ENCODE peak calls at places on chromosome 17, in five cellular contexts. One of them, this sample, is unnamed.

GRCh38 chr17:74201250-74201649 is 2.2 kb upstream of the RPL38 start:
- DNase-seq in astrocyte of the cerebellum: no peak
- DNase-seq in anterior cingulate cortex: peak
- DNase-seq in OCI-LY7: no peak
- DNase-seq in activated naive CD4-positive, alpha-beta T cell treated with anti-CD3 and anti-CD28 coated beads, Interleukin-2, amount 50 U/mL, for 16 hours: no peak
- DNase-seq in this sample: no peak

GRCh38 chr17:46195217-46195855 is 2.1 kb upstream of the KANSL1 start:
- DNase-seq in astrocyte of the cerebellum: no peak
- DNase-seq in anterior cingulate cortex: no peak
- DNase-seq in OCI-LY7: no peak
- DNase-seq in activated naive CD4-positive, alpha-beta T cell treated with anti-CD3 and anti-CD28 coated beads, Interleukin-2, amount 50 U/mL, for 16 hours: no peak
- DNase-seq in this sample: no peak

GRCh38 chr17:21303441-21304065 is 19.0 kb downstream of the MAP2K3 start:
- DNase-seq in astrocyte of the cerebellum: no peak
- DNase-seq in anterior cingulate cortex: no peak
- DNase-seq in OCI-LY7: no peak
- DNase-seq in activated naive CD4-positive, alpha-beta T cell treated with anti-CD3 and anti-CD28 coated beads, Interleukin-2, amount 50 U/mL, for 16 hours: peak
- DNase-seq in this sample: no peak

GRCh38 chr17:1056761-1057160 is 59.8 kb downstream of the TIMM22 start:
- DNase-seq in astrocyte of the cerebellum: no peak
- DNase-seq in anterior cingulate cortex: no peak
- DNase-seq in OCI-LY7: no peak
- DNase-seq in activated naive CD4-positive, alpha-beta T cell treated with anti-CD3 and anti-CD28 coated beads, Interleukin-2, amount 50 U/mL, for 16 hours: no peak
- DNase-seq in this sample: no peak

GRCh38 chr17:68035131-68035522 is 408 bp upstream of the KPNA2 start:
- DNase-seq in astrocyte of the cerebellum: no peak
- DNase-seq in anterior cingulate cortex: peak
- DNase-seq in OCI-LY7: peak
- DNase-seq in activated naive CD4-positive, alpha-beta T cell treated with anti-CD3 and anti-CD28 coated beads, Interleukin-2, amount 50 U/mL, for 16 hours: peak
- DNase-seq in this sample: no peak

GRCh38 chr17:80477647-80478478 is 1.5 kb upstream of the NPTX1 start:
- DNase-seq in astrocyte of the cerebellum: no peak
- DNase-seq in anterior cingulate cortex: peak
- DNase-seq in OCI-LY7: no peak
- DNase-seq in activated naive CD4-positive, alpha-beta T cell treated with anti-CD3 and anti-CD28 coated beads, Interleukin-2, amount 50 U/mL, for 16 hours: peak
- DNase-seq in this sample: no peak

GRCh38 chr17:75828051-75828400 is 16.2 kb downstream of the UNC13D start:
- DNase-seq in astrocyte of the cerebellum: no peak
- DNase-seq in anterior cingulate cortex: no peak
- DNase-seq in OCI-LY7: no peak
- DNase-seq in activated naive CD4-positive, alpha-beta T cell treated with anti-CD3 and anti-CD28 coated beads, Interleukin-2, amount 50 U/mL, for 16 hours: no peak
- DNase-seq in this sample: no peak

GRCh38 chr17:53629188-53629587 is 193.5 kb upstream of the KIF2B start:
- DNase-seq in astrocyte of the cerebellum: no peak
- DNase-seq in anterior cingulate cortex: no peak
- DNase-seq in OCI-LY7: no peak
- DNase-seq in activated naive CD4-positive, alpha-beta T cell treated with anti-CD3 and anti-CD28 coated beads, Interleukin-2, amount 50 U/mL, for 16 hours: no peak
- DNase-seq in this sample: no peak

GRCh38 chr17:21425736-21426135 is 49.6 kb downstream of the KCNJ12 start:
- DNase-seq in astrocyte of the cerebellum: no peak
- DNase-seq in anterior cingulate cortex: no peak
- DNase-seq in OCI-LY7: no peak
- DNase-seq in activated naive CD4-positive, alpha-beta T cell treated with anti-CD3 and anti-CD28 coated beads, Interleukin-2, amount 50 U/mL, for 16 hours: no peak
- DNase-seq in this sample: no peak

GRCh38 chr17:72474740-72475477 is 354.1 kb downstream of the SOX9 start:
- DNase-seq in astrocyte of the cerebellum: no peak
- DNase-seq in anterior cingulate cortex: no peak
- DNase-seq in OCI-LY7: no peak
- DNase-seq in activated naive CD4-positive, alpha-beta T cell treated with anti-CD3 and anti-CD28 coated beads, Interleukin-2, amount 50 U/mL, for 16 hours: no peak
- DNase-seq in this sample: no peak

GRCh38 chr17:35745246-35745645 is 7.8 kb downstream of the GAS2L2 start:
- DNase-seq in astrocyte of the cerebellum: no peak
- DNase-seq in anterior cingulate cortex: no peak
- DNase-seq in OCI-LY7: no peak
- DNase-seq in activated naive CD4-positive, alpha-beta T cell treated with anti-CD3 and anti-CD28 coated beads, Interleukin-2, amount 50 U/mL, for 16 hours: no peak
- DNase-seq in this sample: no peak

GRCh38 chr17:51528116-51528515 is 267.8 kb downstream of the UTP18 start:
- DNase-seq in astrocyte of the cerebellum: no peak
- DNase-seq in anterior cingulate cortex: no peak
- DNase-seq in OCI-LY7: no peak
- DNase-seq in activated naive CD4-positive, alpha-beta T cell treated with anti-CD3 and anti-CD28 coated beads, Interleukin-2, amount 50 U/mL, for 16 hours: no peak
- DNase-seq in this sample: no peak

GRCh38 chr17:11391134-11391533 is 150.1 kb downstream of the SHISA6 start:
- DNase-seq in astrocyte of the cerebellum: no peak
- DNase-seq in anterior cingulate cortex: no peak
- DNase-seq in OCI-LY7: no peak
- DNase-seq in activated naive CD4-positive, alpha-beta T cell treated with anti-CD3 and anti-CD28 coated beads, Interleukin-2, amount 50 U/mL, for 16 hours: no peak
- DNase-seq in this sample: no peak

GRCh38 chr17:39667262-39668140 is 752 bp upstream of the PNMT start:
- DNase-seq in astrocyte of the cerebellum: no peak
- DNase-seq in anterior cingulate cortex: no peak
- DNase-seq in OCI-LY7: no peak
- DNase-seq in activated naive CD4-positive, alpha-beta T cell treated with anti-CD3 and anti-CD28 coated beads, Interleukin-2, amount 50 U/mL, for 16 hours: no peak
- DNase-seq in this sample: no peak

GRCh38 chr17:40679523-40679907 is 14.5 kb upstream of the KRT222 start:
- DNase-seq in astrocyte of the cerebellum: no peak
- DNase-seq in anterior cingulate cortex: no peak
- DNase-seq in OCI-LY7: no peak
- DNase-seq in activated naive CD4-positive, alpha-beta T cell treated with anti-CD3 and anti-CD28 coated beads, Interleukin-2, amount 50 U/mL, for 16 hours: no peak
- DNase-seq in this sample: no peak

GRCh38 chr17:36643086-36643685 is 41.8 kb downstream of the MRM1 start:
- DNase-seq in astrocyte of the cerebellum: no peak
- DNase-seq in anterior cingulate cortex: no peak
- DNase-seq in OCI-LY7: no peak
- DNase-seq in activated naive CD4-positive, alpha-beta T cell treated with anti-CD3 and anti-CD28 coated beads, Interleukin-2, amount 50 U/mL, for 16 hours: no peak
- DNase-seq in this sample: no peak

GRCh38 chr17:80177986-80178590 is 8.3 kb downstream of the CARD14 start:
- DNase-seq in astrocyte of the cerebellum: no peak
- DNase-seq in anterior cingulate cortex: no peak
- DNase-seq in OCI-LY7: no peak
- DNase-seq in activated naive CD4-positive, alpha-beta T cell treated with anti-CD3 and anti-CD28 coated beads, Interleukin-2, amount 50 U/mL, for 16 hours: no peak
- DNase-seq in this sample: no peak

GRCh38 chr17:78450696-78451344 is 72.4 kb downstream of the PGS1 start:
- DNase-seq in astrocyte of the cerebellum: no peak
- DNase-seq in anterior cingulate cortex: no peak
- DNase-seq in OCI-LY7: peak
- DNase-seq in activated naive CD4-positive, alpha-beta T cell treated with anti-CD3 and anti-CD28 coated beads, Interleukin-2, amount 50 U/mL, for 16 hours: no peak
- DNase-seq in this sample: peak

GRCh38 chr17:76700627-76701470 is 9.9 kb downstream of the MXRA7 start:
- DNase-seq in astrocyte of the cerebellum: no peak
- DNase-seq in anterior cingulate cortex: no peak
- DNase-seq in OCI-LY7: no peak
- DNase-seq in activated naive CD4-positive, alpha-beta T cell treated with anti-CD3 and anti-CD28 coated beads, Interleukin-2, amount 50 U/mL, for 16 hours: no peak
- DNase-seq in this sample: peak

GRCh38 chr17:79919164-79919585 is 79.9 kb upstream of the CBX4 start:
- DNase-seq in astrocyte of the cerebellum: no peak
- DNase-seq in anterior cingulate cortex: peak
- DNase-seq in OCI-LY7: no peak
- DNase-seq in activated naive CD4-positive, alpha-beta T cell treated with anti-CD3 and anti-CD28 coated beads, Interleukin-2, amount 50 U/mL, for 16 hours: no peak
- DNase-seq in this sample: no peak

GRCh38 chr17:29663155-29663554 is 40.4 kb upstream of the CORO6 start:
- DNase-seq in astrocyte of the cerebellum: no peak
- DNase-seq in anterior cingulate cortex: peak
- DNase-seq in OCI-LY7: no peak
- DNase-seq in activated naive CD4-positive, alpha-beta T cell treated with anti-CD3 and anti-CD28 coated beads, Interleukin-2, amount 50 U/mL, for 16 hours: no peak
- DNase-seq in this sample: no peak

GRCh38 chr17:7293821-7294613 is 422 bp downstream of the YBX2 start:
- DNase-seq in astrocyte of the cerebellum: no peak
- DNase-seq in anterior cingulate cortex: no peak
- DNase-seq in OCI-LY7: no peak
- DNase-seq in activated naive CD4-positive, alpha-beta T cell treated with anti-CD3 and anti-CD28 coated beads, Interleukin-2, amount 50 U/mL, for 16 hours: no peak
- DNase-seq in this sample: no peak

GRCh38 chr17:11332706-11333105 is 91.7 kb downstream of the SHISA6 start:
- DNase-seq in astrocyte of the cerebellum: no peak
- DNase-seq in anterior cingulate cortex: no peak
- DNase-seq in OCI-LY7: no peak
- DNase-seq in activated naive CD4-positive, alpha-beta T cell treated with anti-CD3 and anti-CD28 coated beads, Interleukin-2, amount 50 U/mL, for 16 hours: no peak
- DNase-seq in this sample: no peak

GRCh38 chr17:34161600-34161999 is 93.5 kb upstream of the CCL2 start:
- DNase-seq in astrocyte of the cerebellum: no peak
- DNase-seq in anterior cingulate cortex: no peak
- DNase-seq in OCI-LY7: no peak
- DNase-seq in activated naive CD4-positive, alpha-beta T cell treated with anti-CD3 and anti-CD28 coated beads, Interleukin-2, amount 50 U/mL, for 16 hours: no peak
- DNase-seq in this sample: no peak

GRCh38 chr17:77173104-77173503 is 32.3 kb downstream of the SEC14L1 start:
- DNase-seq in astrocyte of the cerebellum: no peak
- DNase-seq in anterior cingulate cortex: no peak
- DNase-seq in OCI-LY7: no peak
- DNase-seq in activated naive CD4-positive, alpha-beta T cell treated with anti-CD3 and anti-CD28 coated beads, Interleukin-2, amount 50 U/mL, for 16 hours: no peak
- DNase-seq in this sample: no peak

GRCh38 chr17:38947189-38947588 is 20.0 kb downstream of the FBXO47 start:
- DNase-seq in astrocyte of the cerebellum: no peak
- DNase-seq in anterior cingulate cortex: no peak
- DNase-seq in OCI-LY7: no peak
- DNase-seq in activated naive CD4-positive, alpha-beta T cell treated with anti-CD3 and anti-CD28 coated beads, Interleukin-2, amount 50 U/mL, for 16 hours: no peak
- DNase-seq in this sample: no peak

GRCh38 chr17:65885484-65885883 is 306.4 kb downstream of the CEP112 start:
- DNase-seq in astrocyte of the cerebellum: no peak
- DNase-seq in anterior cingulate cortex: no peak
- DNase-seq in OCI-LY7: no peak
- DNase-seq in activated naive CD4-positive, alpha-beta T cell treated with anti-CD3 and anti-CD28 coated beads, Interleukin-2, amount 50 U/mL, for 16 hours: no peak
- DNase-seq in this sample: no peak

GRCh38 chr17:2695243-2695960 is 16.2 kb downstream of the CLUH start:
- DNase-seq in astrocyte of the cerebellum: no peak
- DNase-seq in anterior cingulate cortex: no peak
- DNase-seq in OCI-LY7: no peak
- DNase-seq in activated naive CD4-positive, alpha-beta T cell treated with anti-CD3 and anti-CD28 coated beads, Interleukin-2, amount 50 U/mL, for 16 hours: peak
- DNase-seq in this sample: no peak

GRCh38 chr17:45131616-45132301 is 556 bp downstream of the PLCD3 start:
- DNase-seq in astrocyte of the cerebellum: no peak
- DNase-seq in anterior cingulate cortex: no peak
- DNase-seq in OCI-LY7: peak
- DNase-seq in activated naive CD4-positive, alpha-beta T cell treated with anti-CD3 and anti-CD28 coated beads, Interleukin-2, amount 50 U/mL, for 16 hours: peak
- DNase-seq in this sample: no peak

GRCh38 chr17:13699261-13699660 is 97.5 kb upstream of the HS3ST3A1 start:
- DNase-seq in astrocyte of the cerebellum: no peak
- DNase-seq in anterior cingulate cortex: no peak
- DNase-seq in OCI-LY7: no peak
- DNase-seq in activated naive CD4-positive, alpha-beta T cell treated with anti-CD3 and anti-CD28 coated beads, Interleukin-2, amount 50 U/mL, for 16 hours: no peak
- DNase-seq in this sample: no peak

GRCh38 chr17:303161-303560 is 49.4 kb downstream of the RPH3AL start:
- DNase-seq in astrocyte of the cerebellum: no peak
- DNase-seq in anterior cingulate cortex: no peak
- DNase-seq in OCI-LY7: no peak
- DNase-seq in activated naive CD4-positive, alpha-beta T cell treated with anti-CD3 and anti-CD28 coated beads, Interleukin-2, amount 50 U/mL, for 16 hours: no peak
- DNase-seq in this sample: no peak

GRCh38 chr17:29825604-29826003 is 104.4 kb downstream of the SSH2 start:
- DNase-seq in astrocyte of the cerebellum: no peak
- DNase-seq in anterior cingulate cortex: no peak
- DNase-seq in OCI-LY7: no peak
- DNase-seq in activated naive CD4-positive, alpha-beta T cell treated with anti-CD3 and anti-CD28 coated beads, Interleukin-2, amount 50 U/mL, for 16 hours: no peak
- DNase-seq in this sample: no peak

GRCh38 chr17:62965149-62965648 is 836 bp upstream of the TANC2 start:
- DNase-seq in astrocyte of the cerebellum: no peak
- DNase-seq in anterior cingulate cortex: peak
- DNase-seq in OCI-LY7: no peak
- DNase-seq in activated naive CD4-positive, alpha-beta T cell treated with anti-CD3 and anti-CD28 coated beads, Interleukin-2, amount 50 U/mL, for 16 hours: peak
- DNase-seq in this sample: no peak

GRCh38 chr17:7835818-7836595 is 2.0 kb downstream of the KDM6B start:
- DNase-seq in astrocyte of the cerebellum: no peak
- DNase-seq in anterior cingulate cortex: peak
- DNase-seq in OCI-LY7: no peak
- DNase-seq in activated naive CD4-positive, alpha-beta T cell treated with anti-CD3 and anti-CD28 coated beads, Interleukin-2, amount 50 U/mL, for 16 hours: peak
- DNase-seq in this sample: no peak

GRCh38 chr17:18105027-18105426 is 3.5 kb upstream of the MYO15A start:
- DNase-seq in astrocyte of the cerebellum: no peak
- DNase-seq in anterior cingulate cortex: no peak
- DNase-seq in OCI-LY7: no peak
- DNase-seq in activated naive CD4-positive, alpha-beta T cell treated with anti-CD3 and anti-CD28 coated beads, Interleukin-2, amount 50 U/mL, for 16 hours: no peak
- DNase-seq in this sample: no peak

GRCh38 chr17:16258916-16259315 is 41.9 kb downstream of the PIGL start:
- DNase-seq in astrocyte of the cerebellum: no peak
- DNase-seq in anterior cingulate cortex: no peak
- DNase-seq in OCI-LY7: no peak
- DNase-seq in activated naive CD4-positive, alpha-beta T cell treated with anti-CD3 and anti-CD28 coated beads, Interleukin-2, amount 50 U/mL, for 16 hours: no peak
- DNase-seq in this sample: peak

GRCh38 chr17:13883659-13884058 is 185.6 kb upstream of the COX10 start:
- DNase-seq in astrocyte of the cerebellum: no peak
- DNase-seq in anterior cingulate cortex: no peak
- DNase-seq in OCI-LY7: no peak
- DNase-seq in activated naive CD4-positive, alpha-beta T cell treated with anti-CD3 and anti-CD28 coated beads, Interleukin-2, amount 50 U/mL, for 16 hours: no peak
- DNase-seq in this sample: no peak

GRCh38 chr17:557371-557770 is 157.3 kb downstream of the VPS53 start:
- DNase-seq in astrocyte of the cerebellum: no peak
- DNase-seq in anterior cingulate cortex: no peak
- DNase-seq in OCI-LY7: no peak
- DNase-seq in activated naive CD4-positive, alpha-beta T cell treated with anti-CD3 and anti-CD28 coated beads, Interleukin-2, amount 50 U/mL, for 16 hours: no peak
- DNase-seq in this sample: no peak

GRCh38 chr17:59437766-59438165 is 106.3 kb downstream of the YPEL2 start:
- DNase-seq in astrocyte of the cerebellum: no peak
- DNase-seq in anterior cingulate cortex: no peak
- DNase-seq in OCI-LY7: no peak
- DNase-seq in activated naive CD4-positive, alpha-beta T cell treated with anti-CD3 and anti-CD28 coated beads, Interleukin-2, amount 50 U/mL, for 16 hours: no peak
- DNase-seq in this sample: no peak

This sample was measured in skeletal muscle cell.